ENCODE peak calls at places on chromosomes 1 and 21, in eight cellular contexts. C is brain microvascular endothelial cell; O is glutamatergic neuron; D is neural progenitor cell; E is amygdala; V is naive thymus-derived CD4-positive, alpha-beta T cell; Q is stimulated activated CD8-positive, alpha-beta memory T cell treated with anti-CD3 and anti-CD28 coated beads, Interleukin-2, amount 100 ng/mL, for 1 hour; W is adrenal gland. T is an unnamed sample.

GRCh38 chr1:3639397-3639911 is 10.4 kb downstream of the WRAP73 start:
- DNase-seq in D (no peak), O (no peak), Q (no peak), E (no peak), W (no peak), C (no peak), V (no peak), T (no peak)

GRCh38 chr1:67433830-67434229 is 3.6 kb upstream of the SERBP1 start:
- DNase-seq in O (no peak), E (no peak), V (no peak), W (no peak), C (no peak), D (no peak), Q (no peak), T (no peak)

GRCh38 chr1:79614762-79615161 is 608.2 kb upstream of the ADGRL4 start:
- DNase-seq in C (no peak), O (no peak), W (no peak), D (no peak), E (no peak), Q (no peak), V (no peak), T (no peak)

GRCh38 chr1:244545511-244545910 is 84.4 kb downstream of the CATSPERE start:
- DNase-seq in E (no peak), C (peak), D (no peak), W (no peak), O (no peak), V (no peak), Q (no peak), T (no peak)

GRCh38 chr1:75616436-75617433 is 5.8 kb upstream of the SLC44A5 start:
- DNase-seq in E (no peak), O (no peak), V (no peak), D (peak), W (peak), C (peak), Q (no peak), T (no peak)

GRCh38 chr1:111354584-111354983 is 63.9 kb downstream of the CHIA start:
- DNase-seq in E (no peak), V (no peak), W (no peak), D (no peak), C (no peak), Q (no peak), O (no peak), T (no peak)

GRCh38 chr1:242712248-242712647 is 187.8 kb upstream of the PLD5 start:
- DNase-seq in E (no peak), O (no peak), V (no peak), W (no peak), Q (no peak), D (no peak), C (no peak), T (no peak)

GRCh38 chr1:53614231-53615021 is 124.5 kb downstream of the GLIS1 start:
- DNase-seq in C (no peak), D (no peak), Q (no peak), E (no peak), V (no peak), W (no peak), O (no peak), T (no peak)

GRCh38 chr1:219555802-219556201 is 57.1 kb downstream of the ZC3H11B start:
- DNase-seq in O (no peak), W (no peak), Q (no peak), D (peak), E (no peak), C (peak), V (no peak), T (no peak)

GRCh38 chr21:37921091-37921490 is 4.8 kb upstream of the KCNJ6 start:
- DNase-seq in V (no peak), Q (no peak), C (no peak), E (no peak), D (no peak), O (no peak), W (no peak), T (no peak)

GRCh38 chr1:51675177-51675780 is 58.4 kb downstream of the OSBPL9 start:
- DNase-seq in Q (no peak), V (no peak), D (no peak), E (no peak), C (no peak), O (no peak), W (no peak), T (no peak)

GRCh38 chr1:20530261-20530660 is 22.1 kb upstream of the FAM43B start:
- DNase-seq in V (no peak), W (no peak), Q (no peak), C (no peak), O (no peak), D (no peak), E (no peak), T (no peak)

GRCh38 chr21:35319684-35320083 is 270.6 kb upstream of the RUNX1 start:
- DNase-seq in C (no peak), D (no peak), Q (no peak), E (no peak), V (no peak), W (no peak), O (no peak), T (no peak)

GRCh38 chr21:35932232-35932911 is 128.0 kb downstream of the SETD4 start:
- DNase-seq in O (no peak), D (no peak), E (no peak), Q (no peak), C (peak), V (no peak), W (peak), T (peak)

GRCh38 chr1:107389410-107390075 is 248.7 kb downstream of the NTNG1 start:
- DNase-seq in D (no peak), W (no peak), C (no peak), V (no peak), E (no peak), O (no peak), Q (no peak), T (no peak)

GRCh38 chr1:62175568-62176179 is 19.0 kb upstream of the L1TD1 start:
- DNase-seq in O (peak), W (peak), V (no peak), Q (no peak), D (peak), C (peak), E (no peak), T (peak)

GRCh38 chr1:85836736-85837135 is 128.5 kb upstream of the ZNHIT6 start:
- DNase-seq in E (no peak), V (no peak), O (no peak), W (no peak), D (no peak), Q (no peak), C (no peak), T (no peak)

GRCh38 chr1:226123591-226124471 is 61.3 kb downstream of the H3-3A start:
- DNase-seq in W (no peak), E (no peak), V (no peak), Q (no peak), C (no peak), D (no peak), O (no peak), T (peak)

GRCh38 chr1:18878538-18879220 is 19.2 kb upstream of the TAS1R2 start:
- DNase-seq in V (no peak), E (no peak), W (no peak), C (no peak), D (no peak), O (no peak), Q (no peak), T (no peak)

GRCh38 chr1:22801753-22802152 is 91.1 kb downstream of the EPHB2 start:
- DNase-seq in W (no peak), O (peak), Q (no peak), D (peak), V (no peak), E (no peak), C (no peak), T (no peak)

GRCh38 chr1:94049791-94050190 is 71.2 kb downstream of the ABCA4 start:
- DNase-seq in Q (no peak), W (no peak), C (no peak), O (no peak), D (no peak), E (no peak), V (no peak), T (no peak)

GRCh38 chr1:79353224-79353623 is 346.7 kb upstream of the ADGRL4 start:
- DNase-seq in E (no peak), V (no peak), Q (no peak), O (no peak), D (peak), W (peak), C (peak), T (peak)

GRCh38 chr1:54172614-54173312 is 20.0 kb upstream of the CDCP2 start:
- DNase-seq in D (no peak), E (no peak), C (no peak), O (no peak), Q (no peak), V (no peak), W (peak), T (no peak)

GRCh38 chr1:200903793-200904192 is 9.1 kb downstream of the INAVA start:
- DNase-seq in Q (no peak), E (no peak), V (no peak), C (no peak), D (no peak), W (no peak), O (no peak), T (no peak)

GRCh38 chr1:78716186-78716585 is 66.6 kb downstream of the IFI44 start:
- DNase-seq in W (no peak), V (no peak), C (peak), E (no peak), Q (no peak), D (no peak), O (no peak), T (no peak)

T was measured in body of pancreas.